ENCODE peak calls at places on chromosomes 4 and X, in five cellular contexts. One of them, this sample, is unnamed.

GRCh38 chr4:184746532-184746870 is 12.6 kb upstream of the CENPU start:
- DNase-seq in K562: no peak
- DNase-seq in IMR-90: peak; percentile 82
- DNase-seq in GM12878: no peak
- DNase-seq in HepG2: no peak
- DNase-seq in this sample: no peak

GRCh38 chrX:12978205-12979010 is 3.5 kb downstream of the TMSB4X start:
- DNase-seq in K562: no peak
- DNase-seq in HepG2: no peak
- DNase-seq in GM12878: no peak
- DNase-seq in IMR-90: peak; percentile 88
- DNase-seq in this sample: no peak

GRCh38 chr4:85423414-85423813 is 51.5 kb upstream of the ARHGAP24 start:
- DNase-seq in GM12878: no peak
- DNase-seq in IMR-90: no peak
- DNase-seq in K562: no peak
- DNase-seq in HepG2: no peak
- DNase-seq in this sample: no peak

GRCh38 chr4:153260152-153260551 is 55.9 kb downstream of the TRIM2 start:
- DNase-seq in HepG2: no peak
- DNase-seq in GM12878: no peak
- DNase-seq in IMR-90: no peak
- DNase-seq in K562: no peak
- DNase-seq in this sample: no peak

GRCh38 chr4:113827285-113827684 is 65.7 kb upstream of the CAMK2D start:
- DNase-seq in HepG2: no peak
- DNase-seq in IMR-90: peak; percentile 87
- DNase-seq in K562: no peak
- DNase-seq in GM12878: no peak
- DNase-seq in this sample: no peak

GRCh38 chr4:40923326-40924095 is 173.8 kb downstream of the NSUN7 start:
- DNase-seq in K562: no peak
- DNase-seq in GM12878: no peak
- DNase-seq in IMR-90: no peak
- DNase-seq in HepG2: no peak
- DNase-seq in this sample: no peak

GRCh38 chr4:105461221-105462041 is 12.4 kb downstream of the PPA2 start:
- DNase-seq in K562: peak; percentile 32
- DNase-seq in IMR-90: no peak
- DNase-seq in GM12878: no peak
- DNase-seq in HepG2: no peak
- DNase-seq in this sample: no peak

GRCh38 chr4:42397256-42397634 is at the start of gene SHISA3:
- DNase-seq in IMR-90: no peak
- DNase-seq in HepG2: no peak
- DNase-seq in K562: no peak
- DNase-seq in GM12878: no peak
- DNase-seq in this sample: peak; percentile 71

GRCh38 chr4:7911044-7911578 is 28.6 kb downstream of the AFAP1 start:
- DNase-seq in GM12878: no peak
- DNase-seq in HepG2: no peak
- DNase-seq in IMR-90: peak; percentile 95
- DNase-seq in K562: no peak
- DNase-seq in this sample: peak; percentile 67

GRCh38 chrX:153450949-153451277 is 5.1 kb upstream of the TREX2 start:
- DNase-seq in GM12878: no peak
- DNase-seq in IMR-90: no peak
- DNase-seq in K562: no peak
- DNase-seq in HepG2: no peak
- DNase-seq in this sample: no peak

GRCh38 chrX:150062292-150063137 is 124.2 kb upstream of the EOLA2 start:
- DNase-seq in GM12878: no peak
- DNase-seq in K562: no peak
- DNase-seq in HepG2: no peak
- DNase-seq in IMR-90: peak; percentile 69
- DNase-seq in this sample: no peak

GRCh38 chrX:148665001-148665400 is 164.6 kb downstream of the AFF2 start:
- DNase-seq in HepG2: no peak
- DNase-seq in GM12878: no peak
- DNase-seq in K562: no peak
- DNase-seq in IMR-90: no peak
- DNase-seq in this sample: no peak

GRCh38 chrX:87636533-87636932 is 118.9 kb downstream of the KLHL4 start:
- DNase-seq in IMR-90: no peak
- DNase-seq in GM12878: no peak
- DNase-seq in K562: no peak
- DNase-seq in HepG2: no peak
- DNase-seq in this sample: no peak

GRCh38 chrX:114344756-114345155 is 239.1 kb upstream of the HTR2C start:
- DNase-seq in IMR-90: peak; percentile 22
- DNase-seq in K562: peak; percentile 24
- DNase-seq in GM12878: no peak
- DNase-seq in HepG2: peak; percentile 3
- DNase-seq in this sample: peak; percentile 31

GRCh38 chr4:6546681-6547447 is 28.1 kb upstream of the MAN2B2 start:
- DNase-seq in GM12878: no peak
- DNase-seq in K562: peak; percentile 81
- DNase-seq in HepG2: peak; percentile 59
- DNase-seq in IMR-90: peak; percentile 72
- DNase-seq in this sample: peak; percentile 85

GRCh38 chr4:72529144-72529822 is 39.7 kb downstream of the ADAMTS3 start:
- DNase-seq in K562: no peak
- DNase-seq in IMR-90: no peak
- DNase-seq in GM12878: no peak
- DNase-seq in HepG2: no peak
- DNase-seq in this sample: no peak

GRCh38 chr4:79987401-79987800 is 85.6 kb downstream of the ANTXR2 start:
- DNase-seq in HepG2: no peak
- DNase-seq in IMR-90: peak; percentile 16
- DNase-seq in K562: no peak
- DNase-seq in GM12878: no peak
- DNase-seq in this sample: no peak

GRCh38 chr4:40720931-40721330 is 28.8 kb upstream of the NSUN7 start:
- DNase-seq in IMR-90: no peak
- DNase-seq in K562: no peak
- DNase-seq in HepG2: no peak
- DNase-seq in GM12878: no peak
- DNase-seq in this sample: no peak

GRCh38 chr4:105967058-105967658 is 71.9 kb downstream of the NPNT start:
- DNase-seq in IMR-90: no peak
- DNase-seq in GM12878: no peak
- DNase-seq in K562: no peak
- DNase-seq in HepG2: no peak
- DNase-seq in this sample: no peak

GRCh38 chrX:113400193-113400704 is 559.6 kb upstream of the AMOT start:
- DNase-seq in IMR-90: no peak
- DNase-seq in GM12878: no peak
- DNase-seq in K562: no peak
- DNase-seq in HepG2: peak; percentile 14
- DNase-seq in this sample: no peak

GRCh38 chrX:21166302-21166982 is 207.8 kb upstream of the CNKSR2 start:
- DNase-seq in K562: no peak
- DNase-seq in GM12878: no peak
- DNase-seq in HepG2: peak; percentile 18
- DNase-seq in IMR-90: peak; percentile 25
- DNase-seq in this sample: no peak

GRCh38 chr4:91488946-91489345 is 814.8 kb upstream of the GRID2 start:
- DNase-seq in GM12878: no peak
- DNase-seq in IMR-90: no peak
- DNase-seq in HepG2: no peak
- DNase-seq in K562: no peak
- DNase-seq in this sample: no peak

GRCh38 chr4:153265311-153266047 is 61.2 kb downstream of the TRIM2 start:
- DNase-seq in HepG2: no peak
- DNase-seq in GM12878: no peak
- DNase-seq in IMR-90: no peak
- DNase-seq in K562: no peak
- DNase-seq in this sample: no peak

GRCh38 chr4:57369446-57369845 is 259.3 kb upstream of the IGFBP7 start:
- DNase-seq in IMR-90: no peak
- DNase-seq in K562: no peak
- DNase-seq in GM12878: no peak
- DNase-seq in HepG2: no peak
- DNase-seq in this sample: no peak

GRCh38 chrX:17214962-17215361 is 160.0 kb upstream of the NHS start:
- DNase-seq in GM12878: no peak
- DNase-seq in HepG2: no peak
- DNase-seq in K562: no peak
- DNase-seq in IMR-90: no peak
- DNase-seq in this sample: no peak

GRCh38 chr4:151744614-151745013 is 16.2 kb downstream of the GATB start:
- DNase-seq in HepG2: peak; percentile 66
- DNase-seq in GM12878: peak; percentile 44
- DNase-seq in K562: peak; percentile 65
- DNase-seq in IMR-90: peak; percentile 97
- DNase-seq in this sample: no peak

GRCh38 chrX:54248309-54248708 is 65.3 kb upstream of the FAM120C start:
- DNase-seq in IMR-90: peak; percentile 44
- DNase-seq in GM12878: no peak
- DNase-seq in HepG2: peak; percentile 12
- DNase-seq in K562: no peak
- DNase-seq in this sample: no peak

GRCh38 chr4:2085496-2085901 is 26.4 kb downstream of the NAT8L start:
- DNase-seq in GM12878: no peak
- DNase-seq in IMR-90: no peak
- DNase-seq in HepG2: no peak
- DNase-seq in K562: no peak
- DNase-seq in this sample: no peak

GRCh38 chrX:47530054-47530453 is 31.0 kb upstream of the ARAF start:
- DNase-seq in K562: no peak
- DNase-seq in GM12878: no peak
- DNase-seq in HepG2: no peak
- DNase-seq in IMR-90: no peak
- DNase-seq in this sample: no peak

GRCh38 chr4:2745981-2746806 is 9.9 kb downstream of the TNIP2 start:
- DNase-seq in GM12878: peak; percentile 98
- DNase-seq in K562: no peak
- DNase-seq in IMR-90: peak; percentile 85
- DNase-seq in HepG2: no peak
- DNase-seq in this sample: no peak

GRCh38 chr4:140653718-140654515 is 85.2 kb upstream of the UCP1 start:
- DNase-seq in K562: no peak
- DNase-seq in IMR-90: peak; percentile 49
- DNase-seq in HepG2: no peak
- DNase-seq in GM12878: no peak
- DNase-seq in this sample: peak; percentile 76

GRCh38 chr4:19987746-19988145 is 264.0 kb upstream of the SLIT2 start:
- DNase-seq in HepG2: no peak
- DNase-seq in K562: no peak
- DNase-seq in GM12878: no peak
- DNase-seq in IMR-90: peak; percentile 75
- DNase-seq in this sample: no peak

DNA sequence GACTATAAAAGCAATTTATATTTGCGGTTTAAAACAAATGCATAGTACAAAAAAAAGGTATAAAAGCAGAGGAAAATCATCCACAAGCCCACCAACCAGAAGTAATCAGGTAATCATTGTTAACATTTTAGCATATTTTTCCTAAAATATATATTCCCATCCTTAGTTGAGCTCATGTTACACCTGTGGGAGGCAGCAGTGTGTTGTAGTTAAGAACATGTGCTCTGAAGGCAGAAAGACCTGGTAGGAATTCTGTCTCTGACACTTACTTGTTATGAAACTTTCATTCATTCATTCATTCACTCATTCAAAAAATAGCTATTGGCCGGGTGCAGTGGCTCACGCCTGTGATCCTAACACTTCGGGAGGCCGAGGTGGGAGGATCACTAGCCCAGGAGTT is 15.4 kb upstream of the CDKL5 start:
- DNase-seq in IMR-90: peak; percentile 55
- DNase-seq in GM12878: no peak
- DNase-seq in K562: no peak
- DNase-seq in HepG2: no peak
- DNase-seq in this sample: peak; percentile 48
- TF ChIP-seq MXI1 in IMR-90: no peak
- TF ChIP-seq MXI1 in GM12878: no peak
- TF ChIP-seq MXI1 in K562: no peak
- TF ChIP-seq MXI1 in HepG2: no peak
- TF ChIP-seq MXI1 in this sample: no peak

DNA sequence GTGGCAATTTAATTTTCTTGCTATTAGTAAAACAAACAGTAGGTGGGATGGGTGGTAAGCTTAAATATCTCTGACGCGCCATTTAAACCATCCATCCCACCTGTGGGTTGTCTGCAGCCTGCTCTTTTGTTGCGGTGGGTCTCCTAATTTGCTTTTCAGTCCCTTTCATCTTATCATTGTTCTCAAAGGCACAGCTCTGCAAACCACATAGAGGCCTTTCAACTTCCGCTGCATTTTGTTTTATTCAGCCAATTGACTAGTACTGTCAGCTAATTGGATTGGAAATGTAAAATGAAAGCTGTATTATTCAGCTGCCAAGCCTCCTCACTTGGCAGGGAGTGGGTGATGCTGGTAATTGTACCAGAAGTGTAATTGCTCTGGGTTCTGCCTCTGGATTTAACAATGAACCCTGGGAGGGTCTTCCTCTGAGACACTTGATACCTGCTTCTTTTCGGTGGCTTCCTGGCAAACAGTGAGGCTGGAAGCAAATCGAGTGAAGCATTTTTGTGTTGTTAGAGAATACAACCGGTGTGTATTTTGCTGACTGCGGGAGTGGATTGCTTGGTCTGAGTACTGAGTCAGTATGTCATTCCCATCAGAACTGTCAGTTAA is 165.6 kb downstream of the FRAS1 start:
- DNase-seq in HepG2: no peak
- DNase-seq in GM12878: no peak
- DNase-seq in K562: no peak
- DNase-seq in IMR-90: no peak
- DNase-seq in this sample: no peak
- TF ChIP-seq MXI1 in HepG2: no peak
- TF ChIP-seq MXI1 in GM12878: no peak
- TF ChIP-seq MXI1 in K562: no peak
- TF ChIP-seq MXI1 in IMR-90: no peak
- TF ChIP-seq MXI1 in this sample: no peak

DNA sequence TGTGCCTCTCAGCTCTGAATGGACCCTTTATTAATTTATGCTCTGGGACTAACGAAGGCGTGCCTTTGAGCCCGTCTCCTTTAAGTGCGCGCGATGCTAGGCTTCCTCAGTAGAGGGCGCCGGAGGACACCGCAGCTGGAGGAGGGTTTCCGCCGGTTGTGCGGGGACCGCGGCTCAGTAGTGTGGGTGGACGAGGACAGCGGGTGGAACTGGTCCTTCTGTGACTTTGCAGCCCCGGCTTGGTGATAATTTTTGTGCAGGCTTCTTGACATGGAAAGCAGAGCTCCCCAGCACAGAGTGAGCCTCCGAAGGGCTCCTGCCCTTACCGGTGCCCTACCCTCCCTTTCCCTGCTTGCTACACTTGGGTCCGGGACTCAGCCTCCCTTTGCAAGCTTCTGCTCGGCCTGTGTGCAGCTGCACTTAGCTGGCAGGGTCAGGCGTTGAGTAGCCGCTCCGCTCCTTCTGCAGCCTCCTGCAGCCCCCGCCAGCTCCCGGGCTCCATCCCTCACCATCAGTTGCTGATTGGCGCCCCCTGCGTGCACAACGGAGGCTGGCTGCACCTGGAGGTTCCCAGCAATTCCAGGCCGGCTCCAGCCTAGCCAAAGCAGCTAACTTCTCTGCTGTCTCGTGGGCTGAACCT is 26.8 kb upstream of the BOD1L1 start:
- DNase-seq in K562: peak; percentile 65
- DNase-seq in HepG2: peak; percentile 32
- DNase-seq in GM12878: no peak
- DNase-seq in IMR-90: peak; percentile 68
- DNase-seq in this sample: peak; percentile 62
- TF ChIP-seq MXI1 in K562: no peak
- TF ChIP-seq MXI1 in HepG2: no peak
- TF ChIP-seq MXI1 in GM12878: no peak
- TF ChIP-seq MXI1 in IMR-90: peak; percentile 46
- TF ChIP-seq MXI1 in this sample: no peak

GRCh38 chrX:134545524-134545923 is 85.6 kb downstream of the HPRT1 start:
- DNase-seq in IMR-90: no peak
- DNase-seq in GM12878: no peak
- DNase-seq in HepG2: no peak
- DNase-seq in K562: no peak
- DNase-seq in this sample: no peak
- TF ChIP-seq MXI1 in IMR-90: no peak
- TF ChIP-seq MXI1 in GM12878: no peak
- TF ChIP-seq MXI1 in HepG2: no peak
- TF ChIP-seq MXI1 in K562: no peak
- TF ChIP-seq MXI1 in this sample: no peak